ENCODE peak calls at places on chromosomes 5 and 9, in five cellular contexts. M is GM23338, U is HL-60, D is SK-N-SH, Q is HCT116. I is an unnamed sample.
A peak's percentile ranks its signal among the peaks of the same experiment; 100 is the strongest.

GRCh38 chr5:55711531-55712022 is 547 bp downstream of the SLC38A9 start:
- DNase-seq in M (no peak), U (no peak), D (no peak), Q (no peak), I (no peak)

GRCh38 chr9:68979538-68980314 is 34.2 kb downstream of the PRKACG start:
- DNase-seq in M (no peak), U (peak; percentile 43), D (no peak), Q (no peak), I (no peak)

GRCh38 chr5:128881609-128882008 is 83.7 kb upstream of the SLC27A6 start:
- DNase-seq in M (no peak), U (no peak), D (no peak), Q (no peak), I (no peak)

GRCh38 chr9:78215706-78216105 is 20.2 kb upstream of the CEP78 start:
- DNase-seq in M (no peak), U (no peak), D (no peak), Q (no peak), I (no peak)

GRCh38 chr9:99411479-99412100 is 189.5 kb downstream of the SEC61B start:
- DNase-seq in M (peak; percentile 27), U (no peak), D (no peak), Q (no peak), I (no peak)

GRCh38 chr9:79501546-79501945 is 70.2 kb upstream of the TLE4 start:
- DNase-seq in M (no peak), U (peak; percentile 11), D (no peak), Q (no peak), I (no peak)

GRCh38 chr5:176408590-176408989 is 7.7 kb downstream of the CLTB start:
- DNase-seq in M (no peak), U (no peak), D (no peak), Q (no peak), I (no peak)

GRCh38 chr5:112703866-112704820 is 33.5 kb upstream of the APC start:
- DNase-seq in M (no peak), U (peak; percentile 18), D (no peak), Q (no peak), I (no peak)

GRCh38 chr9:129422843-129423700 is 197.8 kb downstream of the C9orf50 start:
- DNase-seq in M (no peak), U (no peak), D (no peak), Q (no peak), I (no peak)

GRCh38 chr5:139676951-139677367 is 28.8 kb downstream of the CXXC5 start:
- DNase-seq in M (no peak), U (no peak), D (peak; percentile 86), Q (no peak), I (no peak)

GRCh38 chr5:139514486-139514856 is 31.9 kb upstream of the STING1 start:
- DNase-seq in M (no peak), U (no peak), D (no peak), Q (no peak), I (no peak)

DNA sequence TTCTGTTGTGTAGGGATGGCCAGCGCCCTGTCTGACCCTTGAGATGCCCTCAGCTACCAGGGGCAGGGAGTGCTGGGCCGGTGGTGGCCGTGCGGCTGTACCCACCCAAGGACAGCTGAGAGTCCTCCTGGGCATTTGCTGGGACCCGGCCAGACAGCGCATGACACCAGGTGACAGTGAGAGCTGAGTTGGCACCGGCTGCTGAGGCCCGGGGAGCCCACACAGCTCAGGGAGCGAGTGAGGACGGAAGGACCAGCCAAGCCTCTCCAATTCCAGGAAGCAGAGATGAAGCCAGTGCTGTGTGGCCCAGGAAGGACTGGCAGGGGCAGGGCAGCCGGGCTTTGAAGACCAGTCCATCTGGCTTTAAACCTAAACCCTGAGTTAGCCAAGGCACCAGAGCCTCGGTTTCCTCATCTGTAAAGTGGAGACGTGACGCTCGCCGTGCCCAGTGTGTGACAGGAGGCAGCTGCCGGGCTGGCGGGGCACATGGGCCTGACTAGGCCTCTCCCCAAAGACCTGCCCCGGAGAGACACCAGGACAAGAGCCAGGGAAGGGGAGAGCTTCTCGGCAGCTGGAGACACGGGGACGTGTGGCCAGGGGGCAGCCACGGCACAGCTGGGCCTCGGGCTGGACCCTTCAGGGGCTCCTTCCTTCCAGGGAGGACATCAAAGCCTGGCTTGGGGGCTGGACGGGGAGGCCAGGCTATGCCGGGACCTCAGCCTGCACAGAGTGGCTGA is 3.0 kb upstream of the AGPAT2 start:
- DNase-seq in M (no peak), U (no peak), D (no peak), Q (no peak), I (no peak)
- H3K27me3 ChIP-seq in M (no peaks in the 10 kb centered on the region), U (no peaks in the 10 kb centered on the region), D (no peaks in the 10 kb centered on the region), Q (no peaks in the 10 kb centered on the region), I (no peaks in the 10 kb centered on the region)

GRCh38 chr5:73119492-73120157 is 750 bp upstream of the TMEM171 start:
- DNase-seq in M (peak; percentile 69), U (no peak), D (peak; percentile 33), Q (no peak), I (no peak)
- H3K4me3 ChIP-seq in M (peak overlapping the region; percentile 87), U (no peak overlapping the region), D (no peak overlapping the region), Q (no peak overlapping the region), I (peak overlapping the region; percentile 49)

GRCh38 chr9:36936498-36936831 is 97.6 kb downstream of the PAX5 start:
- DNase-seq in M (no peak), U (no peak), D (no peak), Q (no peak), I (no peak)

GRCh38 chr9:36933676-36934215 is 100.3 kb downstream of the PAX5 start:
- DNase-seq in M (no peak), U (no peak), D (no peak), Q (no peak), I (no peak)

GRCh38 chr9:36935332-36935731 is 98.7 kb downstream of the PAX5 start:
- DNase-seq in M (no peak), U (no peak), D (no peak), Q (no peak), I (no peak)

GRCh38 chr9:36935768-36936497 is 98.1 kb downstream of the PAX5 start:
- DNase-seq in M (no peak), U (no peak), D (no peak), Q (no peak), I (no peak)

DNA sequence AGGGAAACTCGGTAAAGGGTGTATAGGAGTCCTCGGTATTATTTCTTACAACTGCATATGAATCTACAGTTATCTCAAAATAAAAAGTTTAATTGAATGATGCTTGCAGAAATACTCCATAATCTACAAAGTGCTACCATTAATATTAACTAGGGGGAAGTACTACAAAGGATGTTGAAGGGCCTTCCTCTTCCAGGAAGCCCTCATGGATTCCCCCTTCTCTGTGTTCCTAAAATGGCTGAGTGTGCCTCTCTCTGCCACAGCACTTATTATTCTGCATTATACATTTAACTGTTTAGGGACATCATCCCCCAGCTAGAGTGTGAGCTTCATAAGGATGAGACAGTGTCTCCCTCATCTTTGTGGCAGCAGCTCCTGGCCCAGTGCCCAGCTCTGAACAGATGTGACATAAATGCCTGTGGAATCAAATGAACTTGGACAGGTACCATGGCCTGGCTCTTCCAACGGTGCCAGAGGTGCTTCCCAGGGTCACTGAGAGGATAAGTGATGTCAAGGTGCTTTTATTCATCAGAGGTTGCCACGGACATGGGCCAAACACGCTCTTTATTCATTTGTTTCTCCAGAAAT is 99.5 kb downstream of the PAX5 start:
- DNase-seq in M (no peak), U (no peak), D (peak; percentile 66), Q (no peak), I (no peak)
- TF ChIP-seq REST in M (no peak), U (no peak), D (no peak), Q (no peak), I (no peak)

DNA sequence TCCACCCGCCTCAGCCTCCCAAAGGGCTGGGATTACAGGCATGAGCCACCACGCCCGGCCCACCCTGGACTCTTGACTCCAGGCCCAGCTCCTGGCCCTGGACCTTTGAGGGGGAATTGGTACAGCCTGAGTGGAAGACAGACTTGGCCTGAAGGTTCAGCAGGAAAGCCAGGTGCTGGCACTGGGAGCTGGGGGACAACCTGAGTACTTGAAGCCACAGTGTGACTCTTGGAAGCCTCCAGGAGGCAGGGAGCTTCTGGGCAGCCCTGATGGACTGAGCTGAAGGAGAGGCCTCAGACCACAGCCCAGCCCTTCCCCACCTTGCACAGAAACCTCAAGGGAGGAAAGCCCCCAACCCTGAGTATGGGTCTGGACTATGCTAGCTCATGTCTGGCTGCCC is 54.2 kb downstream of the RASGEF1C start:
- DNase-seq in M (no peak), U (no peak), D (no peak), Q (no peak), I (no peak)
- H3K27me3 ChIP-seq in M (no peaks in the 10 kb centered on the region), U (no peaks in the 10 kb centered on the region), D (no peaks in the 10 kb centered on the region), Q (no peaks in the 10 kb centered on the region), I (no peaks in the 10 kb centered on the region)

GRCh38 chr9:1050125-1050895 is at the start of gene DMRT2:
- DNase-seq in M (peak; percentile 98), U (no peak), D (peak; percentile 86), Q (peak; percentile 0), I (no peak)
- H3K4me3 ChIP-seq in M (peak within 1 kb of the TSS; percentile 56), U (no peak within 1 kb of the TSS), D (peak within 1 kb of the TSS; percentile 23), Q (no peak within 1 kb of the TSS), I (no peak within 1 kb of the TSS)

DNA sequence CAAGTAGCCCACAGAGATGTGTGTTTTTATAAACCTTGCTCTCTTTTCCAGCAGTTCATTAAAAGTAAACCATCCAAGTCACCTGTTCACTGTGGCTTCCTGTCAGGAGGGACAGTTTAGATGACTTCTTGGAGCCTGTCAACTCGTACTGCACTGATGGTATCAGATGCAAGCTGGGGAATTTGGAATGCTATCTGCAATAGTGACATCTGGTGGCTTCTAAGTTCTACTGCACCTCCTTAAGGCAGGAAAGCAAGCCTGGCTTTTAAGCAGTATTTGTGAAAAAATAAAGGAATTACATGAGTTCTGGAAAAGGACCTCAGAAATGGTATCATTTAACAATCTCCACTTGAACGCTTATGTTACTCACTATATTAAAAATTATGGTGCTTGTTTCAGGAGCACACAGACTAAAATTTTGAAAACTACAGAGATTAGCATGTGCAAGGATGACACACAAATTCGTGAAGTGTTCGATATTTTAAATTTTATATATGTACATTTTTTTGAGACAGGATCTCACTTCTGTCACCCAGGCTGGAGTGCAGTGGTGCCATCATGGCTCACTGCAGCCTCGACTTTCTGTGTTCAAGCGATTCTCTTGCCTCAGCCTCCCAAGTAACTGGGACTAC is 164.0 kb downstream of the TTC39B start:
- DNase-seq in M (peak; percentile 86), U (peak; percentile 1), D (peak; percentile 71), Q (peak; percentile 65), I (no peak)
- TF ChIP-seq REST in M (no peak), U (no peak), D (no peak), Q (no peak), I (no peak)

GRCh38 chr5:5589857-5590256 is 167.4 kb downstream of the ICE1 start:
- DNase-seq in M (no peak), U (no peak), D (no peak), Q (no peak), I (no peak)

GRCh38 chr5:5585751-5586341 is 163.4 kb downstream of the ICE1 start:
- DNase-seq in M (no peak), U (peak; percentile 33), D (no peak), Q (no peak), I (no peak)

GRCh38 chr5:5587474-5587873 is 165.0 kb downstream of the ICE1 start:
- DNase-seq in M (no peak), U (no peak), D (no peak), Q (no peak), I (no peak)

GRCh38 chr5:5589146-5589826 is 166.8 kb downstream of the ICE1 start:
- DNase-seq in M (no peak), U (no peak), D (no peak), Q (no peak), I (no peak)

DNA sequence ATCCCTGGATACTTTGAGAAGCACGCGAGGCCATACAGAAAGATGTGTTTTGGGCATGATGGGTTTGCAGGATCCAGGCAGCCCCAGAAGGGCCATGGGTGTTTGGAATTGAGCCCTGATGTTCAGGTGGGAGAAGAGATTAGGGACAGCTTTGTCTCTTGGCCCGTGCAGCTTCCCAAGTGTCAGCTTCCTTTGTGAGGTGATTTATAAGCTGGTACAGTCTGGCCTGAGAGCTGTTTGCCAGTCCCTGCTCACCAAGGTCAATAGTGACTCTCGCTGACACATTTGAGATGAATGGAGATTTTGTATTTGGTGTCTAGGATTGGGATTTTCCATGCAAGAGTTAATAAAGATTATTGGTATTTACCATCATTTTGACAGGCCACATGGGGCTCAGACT is 165.9 kb downstream of the ICE1 start:
- DNase-seq in M (no peak), U (no peak), D (no peak), Q (no peak), I (no peak)
- H3K27me3 ChIP-seq in M (no peaks in the 10 kb centered on the region), U (no peaks in the 10 kb centered on the region), D (no peaks in the 10 kb centered on the region), Q (peaks cover 28% of the 10 kb centered on the region), I (no peaks in the 10 kb centered on the region)